ENCODE peak calls at places on chromosomes 13 and 19, in six cellular contexts. V is lower leg skin; Y is caudate nucleus; F is DMS 273 treated with DMSO at 0.1 percent for 48 hours; D is T-helper 2 cell; O is stimulated activated CD4-positive, alpha-beta T cell treated with anti-CD3 and anti-CD28 coated beads, Interleukin-15, amount 100 ng/mL, for 1 hour. H is an unnamed sample.
A peak's percentile ranks its signal among the peaks of the same experiment; 100 is the strongest.

GRCh38 chr19:1001538-1002166 is 1.4 kb downstream of the GRIN3B start:
- DNase-seq in Y (no peak), D (peak; percentile 61), F (no peak), O (peak; percentile 54), V (no peak), H (peak; percentile 37)

GRCh38 chr13:23518231-23518630 is 52.0 kb upstream of the TNFRSF19 start:
- DNase-seq in O (no peak), V (no peak), D (no peak), F (no peak), Y (no peak), H (no peak)

GRCh38 chr13:107512551-107512950 is 702.8 kb downstream of the LIG4 start:
- DNase-seq in D (no peak), V (no peak), F (no peak), Y (no peak), O (no peak), H (no peak)

GRCh38 chr19:39307822-39308530 is 11.8 kb downstream of the IFNL1 start:
- DNase-seq in O (no peak), Y (no peak), V (no peak), F (no peak), D (no peak), H (no peak)

GRCh38 chr19:42295831-42296525 is 6.0 kb upstream of the PRR19 start:
- DNase-seq in F (no peak), D (peak; percentile 81), V (peak; percentile 83), Y (peak; percentile 69), O (peak; percentile 85), H (peak; percentile 71)

GRCh38 chr13:75405976-75406703 is 75.8 kb downstream of the TBC1D4 start:
- DNase-seq in O (no peak), F (no peak), D (no peak), V (no peak), Y (no peak), H (peak; percentile 68)

GRCh38 chr13:32445461-32445860 is 17.5 kb upstream of the N4BP2L1 start:
- DNase-seq in Y (no peak), O (no peak), D (no peak), V (no peak), F (no peak), H (peak; percentile 62)

GRCh38 chr19:22052644-22053013 is 345 bp downstream of the ZNF257 start:
- DNase-seq in D (peak; percentile 5), V (no peak), Y (no peak), F (no peak), O (no peak), H (no peak)

GRCh38 chr13:110627761-110628476 is 12.6 kb downstream of the NAXD start:
- DNase-seq in D (no peak), O (no peak), Y (no peak), V (no peak), F (no peak), H (no peak)

GRCh38 chr13:79271616-79272015 is 134.4 kb downstream of the RBM26 start:
- DNase-seq in D (no peak), F (no peak), O (no peak), Y (no peak), V (no peak), H (no peak)

GRCh38 chr19:10553943-10554381 is 10.3 kb downstream of the ATG4D start:
- DNase-seq in F (no peak), D (peak; percentile 48), O (peak; percentile 29), Y (no peak), V (no peak), H (peak; percentile 46)

GRCh38 chr19:15047680-15048079 is 1.6 kb upstream of the CASP14 start:
- DNase-seq in Y (no peak), F (no peak), O (no peak), D (no peak), V (no peak), H (no peak)

GRCh38 chr19:10238172-10238783 is 7.1 kb upstream of the S1PR2 start:
- DNase-seq in Y (no peak), F (no peak), O (no peak), V (peak; percentile 30), D (no peak), H (no peak)

GRCh38 chr13:113207890-113208423 is 512 bp downstream of the PCID2 start:
- DNase-seq in Y (no peak), V (no peak), D (no peak), F (no peak), O (no peak), H (peak; percentile 62)

GRCh38 chr19:2212861-2213711 is 23.0 kb downstream of the PLEKHJ1 start:
- DNase-seq in V (peak; percentile 49), Y (no peak), F (no peak), D (no peak), O (no peak), H (no peak)

GRCh38 chr19:23393121-23393520 is 2.1 kb downstream of the ZNF91 start:
- DNase-seq in O (no peak), D (no peak), Y (no peak), V (no peak), F (no peak), H (no peak)

GRCh38 chr19:2140193-2140545 is 11.2 kb downstream of the AP3D1 start:
- DNase-seq in F (no peak), D (no peak), Y (no peak), V (no peak), O (no peak), H (peak; percentile 77)

GRCh38 chr13:34863360-34864135 is 78.5 kb upstream of the NBEA start:
- DNase-seq in Y (no peak), O (no peak), D (no peak), F (no peak), V (no peak), H (peak; percentile 28)

GRCh38 chr19:45137179-45137761 is 23.5 kb downstream of the NKPD1 start:
- DNase-seq in V (no peak), Y (no peak), O (no peak), D (no peak), F (no peak), H (peak; percentile 73)

GRCh38 chr19:866769-867300 is 7.4 kb downstream of the CFD start:
- DNase-seq in Y (no peak), F (no peak), V (no peak), O (no peak), D (no peak), H (no peak)

GRCh38 chr13:43285891-43286602 is 262.7 kb downstream of the DNAJC15 start:
- DNase-seq in O (no peak), D (no peak), Y (no peak), V (no peak), F (no peak), H (peak; percentile 80)

GRCh38 chr13:76730220-76730619 is 156.0 kb downstream of the KCTD12 start:
- DNase-seq in Y (no peak), V (no peak), F (no peak), D (no peak), O (no peak), H (no peak)

GRCh38 chr13:94249512-94249911 is 230.0 kb downstream of the DCT start:
- DNase-seq in V (no peak), O (no peak), Y (no peak), F (no peak), D (no peak), H (peak; percentile 75)

GRCh38 chr13:35512271-35512920 is 35.9 kb upstream of the MAB21L1 start:
- DNase-seq in F (no peak), V (no peak), Y (no peak), O (no peak), D (no peak), H (peak; percentile 51)

GRCh38 chr13:46530084-46530935 is 22.7 kb upstream of the LRCH1 start:
- DNase-seq in O (no peak), D (no peak), Y (no peak), F (no peak), V (no peak), H (no peak)

GRCh38 chr19:49165865-49166301 is 8.3 kb downstream of the TRPM4 start:
- DNase-seq in Y (no peak), O (no peak), D (no peak), V (no peak), F (no peak), H (no peak)

GRCh38 chr19:772730-773436 is 22.0 kb downstream of the MISP start:
- DNase-seq in O (no peak), F (no peak), V (no peak), D (no peak), Y (no peak), H (no peak)